ENCODE peak calls at places on chromosomes 11 and 22, in eight cellular contexts. L is nephron progenitor cell; R is amniotic stem cell; I is naive thymus-derived CD8-positive, alpha-beta T cell; H is ureter; X is COR-L47; G is LoVo; D is iPS-NIHi11. Q is an unnamed sample.

GRCh38 chr22:30016596-30016995 is 63.7 kb upstream of the HORMAD2 start:
- DNase-seq in L (no peak), H (no peak), X (no peak), G (no peak), I (no peak), D (no peak), R (no peak), Q (no peak)

GRCh38 chr11:37320921-37321320 is 722.9 kb upstream of the RAG2 start:
- DNase-seq in R (no peak), D (no peak), H (no peak), I (no peak), G (no peak), X (no peak), L (no peak), Q (no peak)

GRCh38 chr11:528815-529728 is 6.3 kb downstream of the HRAS start:
- DNase-seq in H (no peak), L (no peak), X (no peak), D (no peak), R (no peak), G (no peak), I (no peak), Q (no peak)

GRCh38 chr11:65942531-65942930 is 2.7 kb upstream of the TSGA10IP start:
- DNase-seq in H (no peak), R (no peak), D (no peak), X (no peak), I (no peak), G (no peak), L (no peak), Q (no peak)

GRCh38 chr11:64894070-64894811 is 15.8 kb upstream of the EHD1 start:
- DNase-seq in R (no peak), X (peak; percentile 6), G (peak; percentile 76), H (peak; percentile 83), L (peak; percentile 96), I (peak; percentile 89), D (peak; percentile 94), Q (peak; percentile 82)

GRCh38 chr11:44333271-44334218 is 23.6 kb upstream of the ALX4 start:
- DNase-seq in I (no peak), G (peak; percentile 31), D (no peak), H (no peak), X (no peak), R (no peak), L (no peak), Q (no peak)

GRCh38 chr11:117998201-117998579 is 12.0 kb downstream of the IL10RA start:
- DNase-seq in R (no peak), X (no peak), H (no peak), I (no peak), D (no peak), L (no peak), G (no peak), Q (no peak)

GRCh38 chr11:119297938-119298337 is 19.0 kb downstream of the MCAM start:
- DNase-seq in I (no peak), G (no peak), H (no peak), X (no peak), R (no peak), D (no peak), L (no peak), Q (no peak)